ENCODE peak calls at places on chromosome 17, in four cellular contexts. F is HAP-1, L is PC-3, E is H1. B is an unnamed sample.

GRCh38 chr17:40344321-40345160 is 20.0 kb downstream of the GJD3 start:
- DNase-seq in F (no peak), L (no peak), E (no peak), B (no peak)

GRCh38 chr17:78535285-78536197 is 41.7 kb downstream of the DNAH17 start:
- DNase-seq in F (no peak), L (peak; percentile 98), E (no peak), B (no peak)

GRCh38 chr17:77929180-77929564 is 29.3 kb upstream of the TNRC6C start:
- DNase-seq in F (no peak), L (no peak), E (no peak), B (no peak)

GRCh38 chr17:78667741-78668640 is 90.8 kb upstream of the DNAH17 start:
- DNase-seq in F (no peak), L (no peak), E (no peak), B (no peak)

GRCh38 chr17:28575126-28575795 is 1.4 kb downstream of the ALDOC start:
- DNase-seq in F (no peak), L (no peak), E (no peak), B (no peak)

GRCh38 chr17:27430882-27431491 is 25.3 kb upstream of the KSR1 start:
- DNase-seq in F (peak; percentile 63), L (peak; percentile 57), E (peak; percentile 33), B (peak; percentile 23)

GRCh38 chr17:80163315-80163714 is 6.5 kb upstream of the CARD14 start:
- DNase-seq in F (no peak), L (no peak), E (no peak), B (no peak)

GRCh38 chr17:41417576-41418015 is 6.8 kb downstream of the KRT37 start:
- DNase-seq in F (peak; percentile 15), L (peak; percentile 84), E (no peak), B (no peak)

GRCh38 chr17:19717031-19717360 is 612 bp upstream of the SLC47A2 start:
- DNase-seq in F (no peak), L (no peak), E (no peak), B (no peak)

GRCh38 chr17:76914937-76915336 is 46.7 kb downstream of the MGAT5B start:
- DNase-seq in F (no peak), L (no peak), E (no peak), B (no peak)

GRCh38 chr17:55897301-55897700 is 146.4 kb downstream of the PCTP start:
- DNase-seq in F (no peak), L (no peak), E (no peak), B (no peak)

GRCh38 chr17:69539274-69539673 is 124.8 kb downstream of the MAP2K6 start:
- DNase-seq in F (no peak), L (no peak), E (no peak), B (no peak)

GRCh38 chr17:55089955-55090573 is 121.5 kb downstream of the STXBP4 start:
- DNase-seq in F (no peak), L (peak; percentile 82), E (no peak), B (no peak)

GRCh38 chr17:64920419-64921172 is 1.3 kb upstream of the LRRC37A3 start:
- DNase-seq in F (no peak), L (no peak), E (no peak), B (no peak)

GRCh38 chr17:4477286-4477791 is 21.3 kb upstream of the SPNS2 start:
- DNase-seq in F (no peak), L (no peak), E (no peak), B (no peak)

GRCh38 chr17:74478369-74479100 is 12.1 kb downstream of the CD300A start:
- DNase-seq in F (no peak), L (no peak), E (no peak), B (no peak)

GRCh38 chr17:79388556-79389295 is 222.1 kb downstream of the RBFOX3 start:
- DNase-seq in F (peak; percentile 69), L (peak; percentile 74), E (peak; percentile 41), B (peak; percentile 49)

GRCh38 chr17:63481488-63481870 is 4.6 kb downstream of the ACE start:
- DNase-seq in F (no peak), L (no peak), E (no peak), B (no peak)

GRCh38 chr17:69471406-69471805 is 56.9 kb downstream of the MAP2K6 start:
- DNase-seq in F (no peak), L (no peak), E (no peak), B (no peak)

GRCh38 chr17:63974594-63975192 is 2.0 kb upstream of the SCN4A start:
- DNase-seq in F (no peak), L (peak; percentile 95), E (no peak), B (no peak)

GRCh38 chr17:11121680-11122079 is 119.3 kb upstream of the SHISA6 start:
- DNase-seq in F (no peak), L (no peak), E (no peak), B (no peak)

GRCh38 chr17:80050706-80051105 is 14.3 kb downstream of the CCDC40 start:
- DNase-seq in F (no peak), L (no peak), E (no peak), B (no peak)

GRCh38 chr17:14748036-14748715 is 447.3 kb downstream of the HS3ST3B1 start:
- DNase-seq in F (no peak), L (peak; percentile 88), E (no peak), B (no peak)

GRCh38 chr17:63991611-63992010 is 6.5 kb upstream of the PRR29 start:
- DNase-seq in F (no peak), L (no peak), E (no peak), B (no peak)

GRCh38 chr17:28524476-28525415 is 18.6 kb downstream of the FOXN1 start:
- DNase-seq in F (peak; percentile 38), L (peak; percentile 79), E (no peak), B (no peak)

GRCh38 chr17:67322039-67322787 is 44.2 kb downstream of the PSMD12 start:
- DNase-seq in F (peak; percentile 82), L (no peak), E (peak; percentile 46), B (peak; percentile 70)

GRCh38 chr17:31318298-31319190 is 2.9 kb downstream of the EVI2A start:
- DNase-seq in F (no peak), L (no peak), E (no peak), B (no peak)

GRCh38 chr17:38789185-38789584 is 10.2 kb downstream of the PIP4K2B start:
- DNase-seq in F (peak; percentile 22), L (no peak), E (no peak), B (peak; percentile 54)

GRCh38 chr17:32563583-32563982 is 76.8 kb downstream of the CDK5R1 start:
- DNase-seq in F (no peak), L (no peak), E (no peak), B (no peak)

GRCh38 chr17:30565073-30565935 is 88.1 kb downstream of the GOSR1 start:
- DNase-seq in F (no peak), L (no peak), E (peak; percentile 19), B (no peak)

GRCh38 chr17:33981713-33982601 is 273.1 kb upstream of the CCL2 start:
- DNase-seq in F (no peak), L (no peak), E (no peak), B (no peak)

GRCh38 chr17:80105762-80106161 is 4.4 kb downstream of the GAA start:
- DNase-seq in F (no peak), L (no peak), E (no peak), B (no peak)

GRCh38 chr17:82216301-82217119 is 3.9 kb upstream of the CCDC57 start:
- DNase-seq in F (no peak), L (peak; percentile 92), E (no peak), B (no peak)

GRCh38 chr17:692116-692515 is 22.5 kb downstream of the VPS53 start:
- DNase-seq in F (no peak), L (peak; percentile 66), E (no peak), B (no peak)

GRCh38 chr17:79621151-79621940 is 10.5 kb upstream of the RBFOX3 start:
- DNase-seq in F (peak; percentile 2), L (no peak), E (no peak), B (no peak)

GRCh38 chr17:80109066-80109618 is 7.8 kb downstream of the GAA start:
- DNase-seq in F (no peak), L (no peak), E (no peak), B (no peak)

GRCh38 chr17:5355416-5356129 is 63.9 kb downstream of the NUP88 start:
- DNase-seq in F (no peak), L (peak; percentile 47), E (no peak), B (no peak)

GRCh38 chr17:44315760-44316731 is 7.6 kb downstream of the RUNDC3A start:
- DNase-seq in F (peak; percentile 76), L (no peak), E (no peak), B (peak; percentile 58)

GRCh38 chr17:44312396-44313104 is 4.1 kb downstream of the RUNDC3A start:
- DNase-seq in F (no peak), L (no peak), E (no peak), B (no peak)

GRCh38 chr17:44314031-44314430 is 5.6 kb downstream of the RUNDC3A start:
- DNase-seq in F (no peak), L (no peak), E (no peak), B (no peak)

GRCh38 chr17:44314869-44315661 is 6.7 kb downstream of the RUNDC3A start:
- DNase-seq in F (peak; percentile 73), L (peak; percentile 75), E (no peak), B (peak; percentile 28)

DNA sequence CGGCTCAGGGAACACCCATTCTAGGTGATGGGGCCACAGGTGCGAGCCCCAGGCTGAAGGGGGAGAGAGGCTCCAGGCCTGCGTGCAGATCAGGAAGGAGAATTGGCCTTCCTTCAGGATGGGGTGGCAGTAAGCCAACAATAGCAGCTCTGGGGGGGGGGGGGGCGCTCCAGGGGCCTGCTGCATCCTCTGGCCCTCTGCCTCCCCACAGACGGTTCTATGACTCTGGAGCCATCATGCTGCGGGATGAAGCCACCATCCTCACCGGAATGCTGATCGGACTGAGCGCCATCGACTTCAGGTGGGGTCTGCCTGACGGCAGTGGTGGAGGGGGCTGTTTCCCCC is 6.1 kb downstream of the RUNDC3A start:
- DNase-seq in F (no peak), L (no peak), E (no peak), B (no peak)
- H3K4me3 ChIP-seq in F (no peak overlapping the region), L (peak overlapping the region; percentile 77), E (peak overlapping the region; percentile 40), B (peak overlapping the region; percentile 38)

DNA sequence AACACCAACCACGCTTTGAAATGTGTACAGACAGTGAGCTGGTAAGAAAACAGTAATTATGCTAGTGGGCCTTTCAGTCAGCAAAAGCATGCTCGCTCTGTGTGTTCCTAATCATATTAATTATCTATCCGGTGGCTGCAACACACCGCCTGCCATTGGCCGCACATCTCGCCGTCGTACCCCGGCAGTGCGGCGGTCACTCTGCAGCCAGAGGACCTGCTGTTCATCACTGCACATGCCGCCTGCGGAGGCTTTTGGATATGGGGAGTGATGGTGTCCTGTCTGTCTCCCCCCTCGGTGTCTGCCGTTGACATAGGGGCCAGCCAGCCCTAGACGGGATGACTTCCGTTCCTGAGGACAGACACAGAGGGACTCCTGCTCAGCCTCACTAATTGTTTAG is 68.5 kb downstream of the RPA1 start:
- DNase-seq in F (no peak), L (no peak), E (no peak), B (no peak)
- H3K36me3 ChIP-seq in F (peaks cover 42% of the 10 kb centered on the region), L (peaks cover 16% of the 10 kb centered on the region), E (peaks cover 42% of the 10 kb centered on the region), B (peaks cover 53% of the 10 kb centered on the region)

GRCh38 chr17:8056976-8057625 is 18.2 kb downstream of the ALOX15B start:
- DNase-seq in F (no peak), L (peak; percentile 36), E (no peak), B (no peak)

GRCh38 chr17:8057691-8058114 is 18.8 kb downstream of the ALOX15B start:
- DNase-seq in F (peak; percentile 77), L (peak; percentile 94), E (no peak), B (peak; percentile 40)

GRCh38 chr17:8059131-8059530 is 20.3 kb downstream of the ALOX15B start:
- DNase-seq in F (no peak), L (no peak), E (no peak), B (no peak)

GRCh38 chr17:8055851-8056231 is 17.0 kb downstream of the ALOX15B start:
- DNase-seq in F (no peak), L (no peak), E (no peak), B (no peak)

GRCh38 chr17:8056232-8056975 is 17.5 kb downstream of the ALOX15B start:
- DNase-seq in F (no peak), L (peak; percentile 88), E (no peak), B (no peak)
- H3K4me3 ChIP-seq in F (no peak overlapping the region), L (peak overlapping the region; percentile 64), E (no peak overlapping the region), B (no peak overlapping the region)

GRCh38 chr17:13001991-13002615 is 15.7 kb downstream of the ELAC2 start:
- DNase-seq in F (peak; percentile 83), L (no peak), E (no peak), B (no peak)
- H3K36me3 ChIP-seq in F (peaks cover 79% of the 10 kb centered on the region), L (peaks cover 79% of the 10 kb centered on the region), E (peaks cover 75% of the 10 kb centered on the region), B (peaks cover 90% of the 10 kb centered on the region)

B was measured in NT2/D1.